ENCODE peak calls at places on chromosomes 12 and 14, in seven cellular contexts. O is NCI-H69; R is astrocyte; S is CD8-positive, alpha-beta T cell; Y is Caki2; J is AG04449; D is fibroblast of mammary gland. T is an unnamed sample.

GRCh38 chr14:71529855-71530254 is 402.4 kb upstream of the RGS6 start:
- DNase-seq in O (peak), R (peak), S (no peak), Y (no peak), J (no peak), D (peak), T (no peak)

GRCh38 chr12:24233519-24234246 is 284.2 kb upstream of the SOX5 start:
- DNase-seq in O (no peak), R (no peak), S (no peak), Y (no peak), J (no peak), D (no peak), T (no peak)

GRCh38 chr14:58297412-58297761 is 968 bp upstream of the ARID4A start:
- DNase-seq in O (peak), R (peak), S (no peak), Y (no peak), J (peak), D (no peak), T (no peak)

GRCh38 chr12:123223241-123223668 is 9.7 kb downstream of the MPHOSPH9 start:
- DNase-seq in O (no peak), R (no peak), S (peak), Y (no peak), J (no peak), D (no peak), T (no peak)

GRCh38 chr12:51752490-51752889 is 96.0 kb downstream of the FIGNL2 start:
- DNase-seq in O (no peak), R (peak), S (no peak), Y (peak), J (peak), D (peak), T (peak)

GRCh38 chr12:15446798-15447197 is 124.5 kb downstream of the PTPRO start:
- DNase-seq in O (peak), R (peak), S (no peak), Y (no peak), J (no peak), D (peak), T (peak)

GRCh38 chr12:110699591-110700445 is 10.9 kb upstream of the HVCN1 start:
- DNase-seq in O (peak), R (no peak), S (no peak), Y (no peak), J (no peak), D (no peak), T (no peak)

GRCh38 chr12:6715130-6715529 is 8.7 kb upstream of the COPS7A start:
- DNase-seq in O (no peak), R (no peak), S (no peak), Y (no peak), J (no peak), D (no peak), T (no peak)

GRCh38 chr14:54848910-54849309 is 53.7 kb downstream of the GCH1 start:
- DNase-seq in O (peak), R (no peak), S (no peak), Y (no peak), J (no peak), D (no peak), T (no peak)

GRCh38 chr12:49936895-49937294 is 13.6 kb upstream of the AQP2 start:
- DNase-seq in O (peak), R (no peak), S (no peak), Y (no peak), J (no peak), D (peak), T (no peak)

GRCh38 chr14:101006008-101006407 is 102.5 kb upstream of the RTL1 start:
- DNase-seq in O (no peak), R (no peak), S (no peak), Y (no peak), J (no peak), D (no peak), T (no peak)

GRCh38 chr14:101467181-101467926 is 93.9 kb upstream of the DIO3 start:
- DNase-seq in O (no peak), R (no peak), S (no peak), Y (no peak), J (no peak), D (no peak), T (no peak)

GRCh38 chr14:54317396-54317795 is 79.4 kb upstream of the CDKN3 start:
- DNase-seq in O (no peak), R (no peak), S (no peak), Y (no peak), J (no peak), D (no peak), T (no peak)

GRCh38 chr12:90268574-90268973 is 559.9 kb upstream of the ATP2B1 start:
- DNase-seq in O (no peak), R (no peak), S (no peak), Y (no peak), J (no peak), D (no peak), T (no peak)

GRCh38 chr14:88793259-88793625 is 489 bp upstream of the EML5 start:
- DNase-seq in O (no peak), R (no peak), S (no peak), Y (no peak), J (no peak), D (no peak), T (no peak)

GRCh38 chr12:121245951-121246350 is 36.0 kb downstream of the P2RX4 start:
- DNase-seq in O (no peak), R (no peak), S (no peak), Y (no peak), J (no peak), D (no peak), T (no peak)

GRCh38 chr12:43676183-43676813 is 82.3 kb downstream of the PUS7L start:
- DNase-seq in O (peak), R (no peak), S (no peak), Y (no peak), J (no peak), D (peak), T (no peak)

GRCh38 chr12:104929926-104930325 is 28.2 kb downstream of the SLC41A2 start:
- DNase-seq in O (no peak), R (no peak), S (no peak), Y (no peak), J (no peak), D (peak), T (peak)

GRCh38 chr12:119153477-119154434 is 25.0 kb upstream of the HSPB8 start:
- DNase-seq in O (peak), R (no peak), S (no peak), Y (peak), J (no peak), D (peak), T (peak)

GRCh38 chr14:101593411-101594181 is 32.3 kb downstream of the DIO3 start:
- DNase-seq in O (no peak), R (no peak), S (no peak), Y (no peak), J (no peak), D (no peak), T (no peak)

GRCh38 chr12:125184213-125184952 is 119.1 kb downstream of the AACS start:
- DNase-seq in O (peak), R (no peak), S (no peak), Y (no peak), J (no peak), D (no peak), T (no peak)

GRCh38 chr14:59870277-59871165 is at the start of gene RTN1:
- DNase-seq in O (peak), R (peak), S (no peak), Y (peak), J (no peak), D (peak), T (peak)

GRCh38 chr14:23138173-23138535 is 19.1 kb upstream of the CEBPE start:
- DNase-seq in O (no peak), R (no peak), S (no peak), Y (no peak), J (no peak), D (peak), T (no peak)

GRCh38 chr14:69281450-69282169 is 21.7 kb downstream of the GALNT16 start:
- DNase-seq in O (no peak), R (no peak), S (no peak), Y (no peak), J (no peak), D (peak), T (no peak)

GRCh38 chr12:1662761-1663439 is 28.0 kb upstream of the ADIPOR2 start:
- DNase-seq in O (peak), R (no peak), S (no peak), Y (peak), J (no peak), D (peak), T (no peak)

GRCh38 chr12:70724444-70724843 is 87.2 kb upstream of the PTPRB start:
- DNase-seq in O (peak), R (no peak), S (no peak), Y (no peak), J (no peak), D (peak), T (peak)

GRCh38 chr12:7017870-7018349 is 366 bp downstream of the LPCAT3 start:
- DNase-seq in O (peak), R (no peak), S (no peak), Y (no peak), J (no peak), D (no peak), T (no peak)

GRCh38 chr12:79563021-79563739 is 127.6 kb downstream of the PAWR start:
- DNase-seq in O (no peak), R (no peak), S (no peak), Y (no peak), J (no peak), D (no peak), T (no peak)

GRCh38 chr12:72491399-72491798 is 219.2 kb downstream of the TRHDE start:
- DNase-seq in O (no peak), R (peak), S (no peak), Y (no peak), J (peak), D (peak), T (no peak)

GRCh38 chr12:63317880-63318279 is 166.9 kb upstream of the AVPR1A start:
- DNase-seq in O (no peak), R (no peak), S (no peak), Y (no peak), J (no peak), D (no peak), T (no peak)

GRCh38 chr14:104657563-104658324 is 31.7 kb upstream of the INF2 start:
- DNase-seq in O (no peak), R (no peak), S (no peak), Y (no peak), J (no peak), D (no peak), T (peak)

GRCh38 chr12:93011100-93011499 is 82.0 kb upstream of the EEA1 start:
- DNase-seq in O (no peak), R (peak), S (no peak), Y (no peak), J (no peak), D (no peak), T (no peak)

GRCh38 chr14:28321475-28322244 is 444.9 kb upstream of the FOXG1 start:
- DNase-seq in O (no peak), R (peak), S (no peak), Y (no peak), J (no peak), D (peak), T (peak)

GRCh38 chr12:55712700-55713415 is 3.0 kb upstream of the BLOC1S1 start:
- DNase-seq in O (no peak), R (no peak), S (no peak), Y (no peak), J (no peak), D (no peak), T (no peak)

GRCh38 chr14:39398382-39398781 is 33.9 kb downstream of the FBXO33 start:
- DNase-seq in O (peak), R (no peak), S (no peak), Y (no peak), J (no peak), D (no peak), T (no peak)

GRCh38 chr12:127964717-127965116 is 302.3 kb upstream of the TMEM132C start:
- DNase-seq in O (no peak), R (peak), S (no peak), Y (no peak), J (no peak), D (no peak), T (no peak)

GRCh38 chr12:129084875-129085826 is 231.9 kb downstream of the GLT1D1 start:
- DNase-seq in O (no peak), R (no peak), S (no peak), Y (no peak), J (no peak), D (no peak), T (no peak)

T was measured in kidney glomerular epithelial cell.